ENCODE peak calls at places on chromosome 4, in four cellular contexts. O is HL-60, W is K562, J is GM12878. Y is an unnamed sample.

GRCh38 chr4:152919826-152920225 is 16.3 kb upstream of the FHDC1 start:
- DNase-seq in O (no peak), W (no peak), J (no peak), Y (no peak)

GRCh38 chr4:88706574-88706973 is 8.9 kb upstream of the NAP1L5 start:
- DNase-seq in O (no peak), W (no peak), J (no peak), Y (no peak)

GRCh38 chr4:132395576-132395975 is 753.5 kb upstream of the PCDH10 start:
- DNase-seq in O (no peak), W (no peak), J (no peak), Y (no peak)

GRCh38 chr4:109007976-109008375 is 245.1 kb upstream of the ETNPPL start:
- DNase-seq in O (no peak), W (no peak), J (no peak), Y (no peak)

GRCh38 chr4:61992351-61992750 is 792.2 kb downstream of the ADGRL3 start:
- DNase-seq in O (no peak), W (no peak), J (no peak), Y (no peak)

GRCh38 chr4:10074767-10075105 is 41.9 kb downstream of the WDR1 start:
- DNase-seq in O (no peak), W (peak), J (no peak), Y (peak)

GRCh38 chr4:164293181-164293580 is 460.8 kb upstream of the SMIM31 start:
- DNase-seq in O (no peak), W (no peak), J (no peak), Y (no peak)

GRCh38 chr4:26061248-26061986 is 147.4 kb downstream of the SMIM20 start:
- DNase-seq in O (peak), W (peak), J (no peak), Y (no peak)

GRCh38 chr4:165384608-165385007 is 5.8 kb downstream of the CPE start:
- DNase-seq in O (no peak), W (no peak), J (no peak), Y (no peak)

GRCh38 chr4:7845493-7846124 is 94.1 kb downstream of the AFAP1 start:
- DNase-seq in O (no peak), W (no peak), J (no peak), Y (no peak)

GRCh38 chr4:102759835-102760644 is 728 bp downstream of the MANBA start:
- DNase-seq in O (peak), W (no peak), J (peak), Y (peak)

GRCh38 chr4:159048166-159048886 is 54.6 kb upstream of the RAPGEF2 start:
- DNase-seq in O (no peak), W (peak), J (no peak), Y (no peak)

GRCh38 chr4:5711479-5712184 is 631 bp downstream of the EVC start:
- DNase-seq in O (no peak), W (no peak), J (no peak), Y (no peak)

GRCh38 chr4:18390655-18391369 is 369.3 kb upstream of the LCORL start:
- DNase-seq in O (no peak), W (no peak), J (no peak), Y (no peak)

GRCh38 chr4:182369211-182369610 is 126.0 kb downstream of the TENM3 start:
- DNase-seq in O (no peak), W (no peak), J (no peak), Y (no peak)
- TF ChIP-seq POLR2AphosphoS5 in O (no peak), W (no peak), J (no peak), Y (no peak)

GRCh38 chr4:30945586-30945985 is 225.4 kb downstream of the PCDH7 start:
- DNase-seq in O (no peak), W (no peak), J (no peak), Y (no peak)
- TF ChIP-seq SPI1 in O (no peak), W (no peak), J (no peak), Y (no peak)

GRCh38 chr4:83252782-83253405 is 31.7 kb downstream of the COQ2 start:
- DNase-seq in O (peak), W (peak), J (no peak), Y (peak)
- TF ChIP-seq POLR2AphosphoS5 in O (peak), W (no peak), J (no peak), Y (no peak)

GRCh38 chr4:145878501-145879435 is 59.9 kb downstream of the ZNF827 start:
- DNase-seq in O (no peak), W (no peak), J (no peak), Y (no peak)

GRCh38 chr4:145881585-145881984 is 57.0 kb downstream of the ZNF827 start:
- DNase-seq in O (no peak), W (no peak), J (no peak), Y (no peak)

GRCh38 chr4:145881991-145882390 is 56.6 kb downstream of the ZNF827 start:
- DNase-seq in O (no peak), W (no peak), J (no peak), Y (no peak)

GRCh38 chr4:145879598-145879997 is 59.0 kb downstream of the ZNF827 start:
- DNase-seq in O (no peak), W (no peak), J (no peak), Y (no peak)

GRCh38 chr4:145880355-145880960 is 58.2 kb downstream of the ZNF827 start:
- DNase-seq in O (no peak), W (no peak), J (no peak), Y (no peak)
- TF ChIP-seq SPI1 in O (no peak), W (no peak), J (no peak), Y (no peak)